ENCODE peak calls at places on chromosomes 11 and 22, in seven cellular contexts. N is sigmoid colon, Q is adrenal gland, U is A549, K is suprapubic skin, J is HCT116, T is Peyer's patch. W is an unnamed sample.

GRCh38 chr11:13329670-13330401 is 52.2 kb downstream of the BMAL1 start:
- DNase-seq in N (no peak), Q (peak; percentile 74), U (peak; percentile 13), K (no peak), J (no peak), T (no peak), W (no peak)

GRCh38 chr22:20093437-20093836 is 13.4 kb downstream of the DGCR8 start:
- DNase-seq in N (no peak), Q (peak; percentile 10), U (no peak), K (no peak), J (no peak), T (no peak), W (no peak)

GRCh38 chr11:19567996-19568395 is 144.6 kb upstream of the NAV2 start:
- DNase-seq in N (no peak), Q (no peak), U (no peak), K (no peak), J (no peak), T (no peak), W (no peak)

GRCh38 chr22:23284504-23285033 is 104.3 kb downstream of the BCR start:
- DNase-seq in N (no peak), Q (no peak), U (no peak), K (no peak), J (no peak), T (no peak), W (no peak)

GRCh38 chr11:64885367-64886286 is 7.2 kb upstream of the EHD1 start:
- DNase-seq in N (no peak), Q (no peak), U (no peak), K (no peak), J (no peak), T (peak; percentile 80), W (no peak)

GRCh38 chr11:35927730-35928129 is 16.1 kb upstream of the LDLRAD3 start:
- DNase-seq in N (peak; percentile 87), Q (peak; percentile 54), U (peak; percentile 34), K (peak; percentile 88), J (no peak), T (no peak), W (peak; percentile 90)

GRCh38 chr11:22471405-22471804 is 133.2 kb downstream of the SLC17A6 start:
- DNase-seq in N (no peak), Q (no peak), U (no peak), K (no peak), J (no peak), T (no peak), W (no peak)

GRCh38 chr11:27459191-27459590 is 13.4 kb downstream of the LGR4 start:
- DNase-seq in N (no peak), Q (no peak), U (no peak), K (no peak), J (no peak), T (no peak), W (no peak)

GRCh38 chr22:30452861-30453260 is 19.0 kb downstream of the SEC14L3 start:
- DNase-seq in N (no peak), Q (no peak), U (no peak), K (no peak), J (no peak), T (no peak), W (no peak)

GRCh38 chr11:95652002-95652472 is 137.5 kb downstream of the FAM76B start:
- DNase-seq in N (no peak), Q (no peak), U (no peak), K (no peak), J (no peak), T (no peak), W (no peak)

GRCh38 chr11:8220261-8221024 is 43.2 kb downstream of the LMO1 start:
- DNase-seq in N (no peak), Q (no peak), U (no peak), K (no peak), J (no peak), T (no peak), W (no peak)

GRCh38 chr22:46659791-46660186 is 39.6 kb downstream of the GRAMD4 start:
- DNase-seq in N (no peak), Q (no peak), U (no peak), K (no peak), J (no peak), T (no peak), W (no peak)

GRCh38 chr11:69121021-69121420 is 34.7 kb upstream of the SMIM38 start:
- DNase-seq in N (no peak), Q (no peak), U (no peak), K (no peak), J (no peak), T (peak; percentile 30), W (no peak)

GRCh38 chr22:38788417-38788816 is 5.5 kb downstream of the DNAL4 start:
- DNase-seq in N (peak; percentile 79), Q (peak; percentile 85), U (no peak), K (no peak), J (no peak), T (no peak), W (no peak)

GRCh38 chr22:50576806-50577696 is 1.2 kb downstream of the CPT1B start:
- DNase-seq in N (no peak), Q (no peak), U (no peak), K (no peak), J (no peak), T (no peak), W (no peak)

GRCh38 chr11:76579047-76579751 is 91.3 kb downstream of the LRRC32 start:
- DNase-seq in N (no peak), Q (peak; percentile 74), U (no peak), K (no peak), J (no peak), T (peak; percentile 40), W (no peak)

GRCh38 chr22:28955817-28956216 is 72.4 kb downstream of the ZNRF3 start:
- DNase-seq in N (no peak), Q (no peak), U (no peak), K (no peak), J (no peak), T (no peak), W (peak; percentile 70)

GRCh38 chr11:40514124-40514523 is 945.3 kb downstream of the LRRC4C start:
- DNase-seq in N (no peak), Q (no peak), U (no peak), K (no peak), J (no peak), T (no peak), W (no peak)

DNA sequence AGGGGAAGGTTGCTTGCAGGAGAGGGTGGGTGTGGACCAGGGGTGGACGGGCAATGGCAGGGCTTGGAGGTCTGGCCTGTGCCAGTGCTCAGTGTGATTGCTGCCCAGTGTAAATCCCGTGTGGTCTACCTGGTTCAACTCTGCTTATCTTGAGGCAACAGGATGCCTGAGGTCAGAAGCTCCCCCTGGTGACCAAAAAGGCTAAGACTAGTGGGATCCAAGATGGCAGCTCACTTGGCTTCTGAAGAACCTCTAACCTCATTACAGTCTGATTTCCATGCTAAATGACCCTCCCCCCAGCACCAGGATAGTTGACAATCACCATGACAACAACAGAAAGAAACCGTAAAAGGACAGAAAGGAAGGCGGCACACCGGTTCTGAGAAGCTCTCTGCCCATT is 398.3 kb downstream of the CTTN start:
- DNase-seq in N (no peak), Q (no peak), U (no peak), K (no peak), J (peak; percentile 18), T (peak; percentile 20), W (no peak)
- H3K4me3 ChIP-seq in N (no peak overlapping the region), Q (no peak overlapping the region), U (no peak overlapping the region), K (no peak overlapping the region), J (no peak overlapping the region), T (no peak overlapping the region), W (no peak overlapping the region)

DNA sequence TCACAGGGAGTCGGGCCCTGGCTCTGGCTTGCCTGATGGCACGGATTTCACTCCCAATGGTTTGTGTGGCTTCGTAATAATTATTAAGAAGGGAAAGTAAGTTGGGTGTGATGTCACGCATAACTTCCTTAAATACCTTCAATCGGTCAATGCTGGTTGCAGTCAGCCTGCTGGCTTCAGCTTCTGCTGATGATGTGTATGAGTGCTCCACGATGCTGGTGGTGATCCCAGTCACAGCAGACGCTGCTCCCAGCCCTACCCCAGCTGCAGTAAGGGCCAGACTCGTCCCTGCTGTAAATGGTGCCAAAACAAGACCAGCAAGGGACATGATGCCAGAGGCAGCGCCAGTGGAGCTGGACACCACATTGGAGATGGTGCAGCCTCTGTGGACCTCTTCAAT is 19.1 kb downstream of the APOL3 start:
- DNase-seq in N (peak; percentile 51), Q (no peak), U (no peak), K (no peak), J (no peak), T (no peak), W (no peak)
- TF ChIP-seq POLR2A in N (no peak), Q (no peak), U (no peak), K (no peak), J (no peak), T (no peak), W (no peak)

GRCh38 chr11:90496722-90497121 is 273.9 kb upstream of the CHORDC1 start:
- DNase-seq in N (no peak), Q (no peak), U (no peak), K (no peak), J (no peak), T (no peak), W (no peak)
- H3K4me3 ChIP-seq in N (no peak overlapping the region), Q (no peak overlapping the region), U (no peak overlapping the region), K (no peak overlapping the region), J (no peak overlapping the region), T (no peak overlapping the region), W (no peak overlapping the region)

GRCh38 chr11:66999555-66999954 is 23.4 kb upstream of the SYT12 start:
- DNase-seq in N (no peak), Q (no peak), U (no peak), K (no peak), J (no peak), T (no peak), W (no peak)

GRCh38 chr11:67006029-67006884 is 16.7 kb upstream of the SYT12 start:
- DNase-seq in N (no peak), Q (no peak), U (peak; percentile 91), K (no peak), J (peak; percentile 62), T (no peak), W (no peak)

GRCh38 chr11:67001332-67001731 is 21.6 kb upstream of the SYT12 start:
- DNase-seq in N (no peak), Q (no peak), U (no peak), K (no peak), J (no peak), T (no peak), W (no peak)

GRCh38 chr11:67002921-67003411 is 20.0 kb upstream of the SYT12 start:
- DNase-seq in N (no peak), Q (no peak), U (no peak), K (no peak), J (no peak), T (no peak), W (no peak)

GRCh38 chr11:67002297-67002913 is 20.5 kb upstream of the SYT12 start:
- DNase-seq in N (no peak), Q (no peak), U (no peak), K (no peak), J (no peak), T (no peak), W (no peak)
- TF ChIP-seq POLR2A in N (no peak), Q (no peak), U (no peak), K (no peak), J (no peak), T (no peak), W (no peak)

DNA sequence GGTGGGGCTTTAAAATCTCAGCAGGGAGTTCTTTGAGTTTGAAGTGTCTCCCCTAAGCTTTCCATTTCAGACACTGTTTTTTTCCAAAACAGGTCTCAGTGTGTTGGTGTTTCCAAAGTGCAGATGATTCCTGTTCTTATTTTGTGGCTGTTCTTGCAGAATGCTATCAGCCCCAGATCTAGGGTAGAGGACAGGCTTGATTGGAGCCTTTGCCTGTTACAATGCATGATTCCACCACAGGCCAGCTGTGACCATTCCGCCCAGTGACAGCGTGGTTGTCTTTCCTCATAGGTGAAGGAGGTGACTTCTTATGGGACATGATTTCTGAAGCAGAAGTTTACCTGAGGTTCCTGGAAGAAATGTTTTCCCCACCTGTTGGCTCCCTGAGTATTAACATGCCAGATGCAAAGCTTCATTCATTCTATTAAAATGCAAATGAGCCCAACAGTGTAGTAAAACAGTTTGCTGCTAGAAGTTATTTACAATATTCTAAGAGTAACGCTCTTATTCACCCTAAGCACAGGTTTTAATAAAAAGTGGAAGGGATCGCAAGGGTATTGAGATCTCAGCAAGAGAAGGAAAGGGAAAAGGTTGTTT is 36.9 kb upstream of the BIRC3 start:
- DNase-seq in N (no peak), Q (peak; percentile 36), U (no peak), K (no peak), J (no peak), T (peak; percentile 66), W (no peak)
- H3K4me3 ChIP-seq in N (no peak overlapping the region), Q (no peak overlapping the region), U (no peak overlapping the region), K (no peak overlapping the region), J (no peak overlapping the region), T (no peak overlapping the region), W (no peak overlapping the region)